ENCODE peak calls at places on chromosomes 3 and 15, in ten cellular contexts. S, G, F, Z, D, L, P, A, B and Y are unnamed samples. For H3K9me3 and H3K27me3, the result is how much of the 10 kb centered on the place peaks cover.

GRCh38 chr15:71575474-71576045 is 234.8 kb upstream of the NR2E3 start:
- DNase-seq in S (no peak), Z (no peak), F (no peak), P (no peak), A (no peak), G (no peak), L (no peak), B (no peak), D (no peak), Y (no peak)

GRCh38 chr15:101115887-101116680 is 135.8 kb downstream of the CHSY1 start:
- DNase-seq in B (no peak), F (peak), L (peak), S (no peak), Z (no peak), P (peak), D (peak), A (no peak), G (no peak), Y (peak)

GRCh38 chr3:198108756-198109155 is 148.7 kb downstream of the LMLN start:
- DNase-seq in S (no peak), F (no peak), P (no peak), Z (no peak), A (no peak), D (no peak), L (no peak), G (no peak), B (no peak), Y (no peak)

GRCh38 chr3:35394400-35394799 is 244.9 kb upstream of the ARPP21 start:
- DNase-seq in P (no peak), L (no peak), D (no peak), Z (no peak), S (no peak), F (no peak), G (no peak), A (no peak), B (no peak), Y (no peak)

GRCh38 chr3:153599685-153600084 is 437.7 kb downstream of the RAP2B start:
- DNase-seq in D (no peak), Z (no peak), P (peak), B (no peak), S (no peak), F (peak), A (no peak), L (peak), G (no peak), Y (peak)

GRCh38 chr15:41512078-41512394 is 1.6 kb downstream of the LTK start:
- DNase-seq in Z (no peak), G (no peak), S (no peak), L (no peak), D (no peak), F (no peak), B (no peak), P (no peak), A (no peak), Y (no peak)

GRCh38 chr3:184602406-184603155 is 41.0 kb downstream of the EPHB3 start:
- DNase-seq in S (no peak), D (no peak), P (no peak), L (no peak), F (no peak), A (no peak), G (no peak), B (no peak), Z (no peak), Y (no peak)

GRCh38 chr3:54447427-54447826 is 325.1 kb downstream of the CACNA2D3 start:
- DNase-seq in G (no peak), B (no peak), P (no peak), Z (no peak), S (no peak), F (no peak), L (no peak), A (no peak), D (no peak), Y (no peak)

GRCh38 chr3:87987952-87988351 is 70.9 kb downstream of the CGGBP1 start:
- DNase-seq in A (no peak), Z (no peak), G (no peak), P (no peak), S (no peak), D (no peak), L (no peak), B (no peak), F (no peak), Y (no peak)

GRCh38 chr3:147390589-147391569 is 15.5 kb downstream of the ZIC4 start:
- DNase-seq in P (no peak), F (no peak), B (no peak), A (no peak), D (no peak), S (no peak), Z (no peak), G (no peak), L (no peak), Y (no peak)

GRCh38 chr3:147388395-147389264 is 17.7 kb downstream of the ZIC4 start:
- DNase-seq in S (no peak), L (no peak), A (no peak), Z (no peak), P (no peak), B (no peak), F (no peak), D (no peak), G (no peak), Y (no peak)

GRCh38 chr3:147385059-147386012 is 21.0 kb downstream of the ZIC4 start:
- DNase-seq in S (no peak), Z (no peak), P (no peak), D (no peak), B (no peak), L (no peak), G (no peak), F (no peak), A (no peak), Y (no peak)

GRCh38 chr3:147389265-147390175 is 16.8 kb downstream of the ZIC4 start:
- DNase-seq in B (no peak), A (no peak), S (no peak), G (no peak), L (no peak), F (no peak), Z (no peak), D (no peak), P (no peak), Y (no peak)

DNA sequence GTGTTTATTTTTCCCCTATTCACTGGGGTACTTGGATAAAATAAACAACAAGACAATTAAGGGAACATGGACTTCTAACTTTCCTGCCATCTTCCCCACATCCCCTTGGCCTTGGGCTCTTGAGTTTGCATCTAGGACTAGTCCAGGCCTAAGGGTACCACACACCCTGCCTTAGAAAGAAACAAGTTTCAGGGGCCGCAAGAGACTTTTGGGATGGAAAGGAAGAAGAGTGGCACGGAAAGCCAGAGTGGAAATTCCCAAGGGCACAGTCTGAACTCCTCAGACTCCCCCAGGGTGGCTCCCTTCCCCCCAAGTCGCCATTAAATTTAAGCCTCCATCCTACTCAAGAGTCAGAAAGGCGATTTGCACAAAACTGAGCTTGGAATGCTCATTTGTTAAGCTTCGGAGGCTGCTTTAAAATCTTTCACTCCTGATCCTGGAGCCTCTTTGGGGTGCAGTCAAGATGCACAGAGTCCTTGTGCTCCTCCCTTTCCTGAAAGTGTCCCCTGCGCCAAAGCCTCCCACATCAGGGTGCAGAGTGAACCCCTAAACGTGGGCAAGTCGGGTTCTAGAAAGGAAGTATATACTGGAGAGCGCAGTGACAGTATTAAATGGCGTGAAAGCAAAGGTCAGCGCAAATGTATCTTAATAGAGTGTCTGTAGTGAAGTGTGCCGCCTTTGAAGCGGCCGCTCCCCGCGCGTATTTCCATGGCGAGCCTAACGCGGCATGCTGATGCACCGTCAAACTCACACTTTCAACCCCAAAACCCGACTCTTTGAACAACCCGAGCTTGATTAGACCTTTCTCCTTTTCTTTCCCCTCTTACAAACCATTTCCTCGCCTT is 18.6 kb downstream of the ZIC4 start:
- DNase-seq in S (no peak), Z (no peak), A (no peak), B (no peak), F (no peak), G (no peak), L (no peak), P (no peak), D (no peak), Y (no peak)
- H3K9me3 ChIP-seq in S (under half), Z (under half), A (under half), B (under half), F (under half), G (under half), L (under half), P (under half), D (under half), Y (under half)

GRCh38 chr15:79878078-79878705 is 18.6 kb downstream of the MTHFS start:
- DNase-seq in B (no peak), S (no peak), Z (no peak), D (no peak), G (no peak), L (no peak), P (no peak), A (no peak), F (no peak), Y (no peak)
- H3K27me3 ChIP-seq in B (under half), S (under half), Z (under half), D (under half), G (under half), L (under half), P (under half), A (under half), F (under half), Y (under half)

GRCh38 chr15:25054943-25055342 is 100.2 kb downstream of the SNRPN start:
- DNase-seq in A (no peak), D (no peak), G (no peak), Z (no peak), B (no peak), L (no peak), F (no peak), S (no peak), P (no peak), Y (no peak)

GRCh38 chr15:25055356-25056068 is 100.7 kb downstream of the SNRPN start:
- DNase-seq in L (no peak), A (no peak), F (no peak), D (no peak), S (no peak), G (no peak), Z (no peak), P (no peak), B (no peak), Y (no peak)

GRCh38 chr15:25058080-25058785 is 103.4 kb downstream of the SNRPN start:
- DNase-seq in A (no peak), P (no peak), S (no peak), L (no peak), Z (no peak), G (peak), D (no peak), B (no peak), F (no peak), Y (no peak)

GRCh38 chr15:25057574-25057973 is 102.8 kb downstream of the SNRPN start:
- DNase-seq in F (no peak), Z (no peak), P (no peak), A (no peak), B (no peak), S (no peak), L (no peak), D (no peak), G (no peak), Y (no peak)

GRCh38 chr15:25056484-25057429 is 102.0 kb downstream of the SNRPN start:
- DNase-seq in P (no peak), F (no peak), S (no peak), L (no peak), A (no peak), G (no peak), B (no peak), Z (peak), D (no peak), Y (no peak)
- H3K9me3 ChIP-seq in P (half or more), F (half or more), S (under half), L (half or more), A (half or more), G (under half), B (under half), Z (under half), D (half or more), Y (under half)

DNA sequence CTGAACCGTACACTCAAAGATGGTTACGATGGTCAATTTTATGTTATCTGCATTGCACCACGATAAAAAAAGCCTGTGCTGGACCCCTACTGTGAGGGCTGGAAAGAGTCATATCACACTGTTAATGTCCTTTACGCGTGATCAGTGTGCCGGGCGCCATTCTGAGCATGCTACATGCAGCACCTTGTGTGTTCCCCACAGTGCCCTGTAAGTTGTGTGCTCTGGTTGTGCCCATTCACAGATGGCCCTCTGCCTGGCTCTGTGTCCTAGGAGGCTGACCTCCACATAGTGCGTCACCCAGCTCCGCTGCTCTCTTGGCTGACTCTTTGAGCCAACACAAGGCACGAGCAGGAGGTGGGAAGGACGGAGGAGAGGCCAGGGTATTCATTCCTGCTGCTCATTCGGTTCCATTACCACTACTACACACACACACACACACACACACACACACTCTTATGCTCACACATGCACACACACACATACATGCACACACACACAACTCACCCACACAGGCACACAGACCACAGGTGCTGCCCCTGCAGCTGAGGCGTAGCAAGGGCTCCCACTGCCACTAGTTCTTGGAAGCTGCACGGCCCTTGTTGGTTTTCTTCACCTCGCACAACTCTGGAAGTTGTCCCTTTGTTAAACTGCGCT is 129.6 kb upstream of the IQSEC1 start:
- DNase-seq in B (no peak), Z (no peak), F (peak), S (no peak), D (no peak), L (no peak), G (no peak), A (no peak), P (no peak), Y (no peak)
- H3K27me3 ChIP-seq in B (under half), Z (under half), F (half or more), S (under half), D (under half), L (under half), G (under half), A (under half), P (under half), Y (under half)

GRCh38 chr3:44772099-44772442 is 10.5 kb downstream of the KIF15 start:
- DNase-seq in D (no peak), F (no peak), L (no peak), A (no peak), Z (no peak), B (no peak), P (no peak), G (no peak), S (no peak), Y (no peak)
- H3K9me3 ChIP-seq in D (under half), F (under half), L (under half), A (half or more), Z (under half), B (under half), P (under half), G (under half), S (under half), Y (under half)

GRCh38 chr15:60026555-60026954 is 22.4 kb downstream of the FOXB1 start:
- DNase-seq in S (no peak), D (no peak), Z (no peak), B (no peak), F (no peak), A (no peak), L (no peak), G (no peak), P (no peak), Y (peak)
- H3K27me3 ChIP-seq in S (under half), D (under half), Z (under half), B (under half), F (under half), A (under half), L (under half), G (under half), P (under half), Y (under half)

DNA sequence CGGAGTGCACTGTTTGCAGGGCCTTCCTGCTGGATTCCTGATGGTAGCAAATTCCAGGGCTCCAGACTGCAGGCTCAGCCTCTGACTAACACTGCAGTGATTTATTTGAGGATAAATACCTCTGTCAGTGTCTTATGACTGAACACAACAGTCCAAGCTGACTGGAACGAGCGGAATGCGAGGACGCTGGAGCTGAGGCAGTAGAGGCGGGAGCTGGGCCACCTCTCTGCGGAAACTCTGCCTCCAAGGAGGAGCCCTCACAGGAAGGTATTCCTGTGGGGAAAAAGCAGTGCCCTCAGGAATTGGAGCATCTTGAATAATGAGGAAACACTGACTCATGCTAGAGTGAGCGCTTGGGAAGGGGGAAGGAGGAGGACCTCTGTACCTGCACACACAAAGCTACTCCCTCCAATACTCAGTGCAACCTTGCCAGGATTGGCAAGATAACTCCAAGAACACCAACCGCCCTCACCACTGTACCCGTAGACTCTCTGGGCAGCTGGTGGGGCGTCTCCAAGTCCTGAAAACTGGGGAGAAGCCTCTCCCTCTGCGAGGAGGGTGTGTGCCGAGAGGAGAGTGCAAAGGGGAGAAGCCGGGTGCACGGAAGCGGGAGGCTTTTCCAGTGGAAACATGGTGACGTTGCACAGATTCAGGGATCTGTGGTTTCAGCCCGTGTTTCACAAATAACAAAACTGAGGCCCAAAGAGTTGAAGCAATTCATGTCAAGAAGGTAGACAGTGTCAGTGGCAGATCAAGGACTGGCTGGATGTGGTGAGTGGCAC is 43.0 kb downstream of the VGLL4 start:
- DNase-seq in P (peak), A (peak), S (no peak), B (peak), G (peak), D (peak), Z (no peak), F (peak), L (peak), Y (peak)
- H3K9me3 ChIP-seq in P (under half), A (under half), S (under half), B (under half), G (under half), D (under half), Z (under half), F (under half), L (under half), Y (under half)

DNA sequence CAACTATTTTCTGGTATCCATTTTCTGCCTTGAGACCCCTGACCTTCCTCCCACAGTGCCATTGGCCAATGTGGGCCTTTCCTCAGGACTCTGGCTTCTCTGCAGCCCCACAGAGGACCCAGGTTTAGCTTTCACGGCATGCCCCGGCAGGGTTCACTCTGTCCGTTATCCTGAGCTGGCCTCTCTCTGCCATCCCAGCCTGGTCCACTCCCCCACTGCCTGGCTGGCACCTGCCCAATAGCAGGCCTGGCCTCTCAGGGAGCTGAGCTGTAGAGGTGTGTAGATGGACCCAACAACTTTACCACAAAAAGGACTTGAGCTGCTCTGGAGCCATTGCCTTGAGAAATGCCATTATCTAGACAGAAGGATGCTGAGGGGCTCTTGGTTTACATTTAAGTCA is 57.5 kb downstream of the SCN10A start:
- DNase-seq in D (no peak), B (no peak), L (no peak), S (no peak), G (no peak), P (no peak), F (no peak), A (no peak), Z (no peak), Y (no peak)
- H3K27me3 ChIP-seq in D (under half), B (under half), L (under half), S (under half), G (under half), P (under half), F (under half), A (under half), Z (under half), Y (under half)